ENCODE peak calls at places on chromosome 7, in ten cellular contexts. S is uterus, F is hepatocyte, M is tibial nerve, Q is IMR-90, V is heart left ventricle, N is SK-N-SH, O is foreskin keratinocyte, A is fibroblast of lung, E is AG04450. B is an unnamed sample. For H3K27me3, the result is how much of the 10 kb centered on the place peaks cover.

GRCh38 chr7:117072620-117073118 is 119.4 kb downstream of the ST7 start:
- DNase-seq in A (peak), M (no peak), V (peak), F (no peak), E (no peak), Q (peak), S (peak), O (peak), N (peak), B (no peak)

GRCh38 chr7:37411444-37412034 is 37.1 kb downstream of the ELMO1 start:
- DNase-seq in N (no peak), O (no peak), M (no peak), E (no peak), S (no peak), F (no peak), A (no peak), V (no peak), Q (no peak), B (no peak)

GRCh38 chr7:31443457-31443856 is 70.4 kb upstream of the ITPRID1 start:
- DNase-seq in A (peak), N (peak), Q (peak), O (peak), M (no peak), V (no peak), E (no peak), S (no peak), F (peak), B (no peak)

GRCh38 chr7:91800389-91800788 is 80.1 kb downstream of the MTERF1 start:
- DNase-seq in S (no peak), E (no peak), N (no peak), V (peak), O (no peak), Q (no peak), M (no peak), F (no peak), A (no peak), B (no peak)

GRCh38 chr7:105307163-105307672 is 81.5 kb downstream of the SRPK2 start:
- DNase-seq in O (no peak), Q (no peak), N (no peak), S (no peak), V (no peak), M (no peak), F (no peak), A (no peak), E (no peak), B (no peak)

GRCh38 chr7:31850066-31850465 is 163.1 kb downstream of the PPP1R17 start:
- DNase-seq in Q (peak), F (no peak), A (peak), M (no peak), N (no peak), V (no peak), S (no peak), O (no peak), E (no peak), B (no peak)

GRCh38 chr7:28298870-28299484 is 113.3 kb upstream of the CREB5 start:
- DNase-seq in E (no peak), M (no peak), N (peak), V (peak), F (peak), Q (peak), S (peak), O (peak), A (peak), B (no peak)

GRCh38 chr7:131652934-131653333 is 96.5 kb upstream of the PODXL start:
- DNase-seq in V (no peak), O (no peak), A (no peak), N (no peak), F (peak), S (no peak), E (no peak), M (no peak), Q (no peak), B (no peak)

GRCh38 chr7:40883826-40884225 is 749.0 kb downstream of the SUGCT start:
- DNase-seq in O (no peak), E (no peak), N (no peak), V (no peak), Q (no peak), A (no peak), S (no peak), F (no peak), M (no peak), B (no peak)

GRCh38 chr7:64907641-64908326 is 4.7 kb downstream of the ZNF273 start:
- DNase-seq in Q (peak), M (no peak), S (no peak), V (no peak), O (no peak), N (peak), F (no peak), A (no peak), E (no peak), B (no peak)

GRCh38 chr7:28381466-28381865 is 30.9 kb upstream of the CREB5 start:
- DNase-seq in E (no peak), N (no peak), M (no peak), Q (peak), A (peak), V (no peak), S (no peak), F (no peak), O (no peak), B (no peak)

GRCh38 chr7:139745330-139746143 is 32.3 kb downstream of the HIPK2 start:
- DNase-seq in N (peak), Q (no peak), O (no peak), E (no peak), F (no peak), S (peak), V (no peak), A (peak), M (no peak), B (no peak)

GRCh38 chr7:82697897-82698296 is 254.3 kb upstream of the CACNA2D1 start:
- DNase-seq in F (no peak), V (no peak), E (no peak), M (no peak), A (peak), N (no peak), Q (peak), O (peak), S (no peak), B (no peak)

GRCh38 chr7:6422926-6423632 is 24.7 kb downstream of the DAGLB start:
- DNase-seq in F (no peak), N (no peak), E (no peak), V (no peak), S (no peak), A (no peak), O (no peak), Q (no peak), M (no peak), B (no peak)

GRCh38 chr7:20240080-20240926 is 23.1 kb upstream of the MACC1 start:
- DNase-seq in V (no peak), S (no peak), N (no peak), M (no peak), F (no peak), A (no peak), O (no peak), E (no peak), Q (no peak), B (no peak)

GRCh38 chr7:34842782-34843181 is 184.8 kb downstream of the NPSR1 start:
- DNase-seq in A (no peak), F (no peak), Q (no peak), M (no peak), N (no peak), S (no peak), V (no peak), O (no peak), E (no peak), B (no peak)

GRCh38 chr7:140403878-140404564 is at the start of gene RAB19:
- DNase-seq in O (peak), E (no peak), A (no peak), N (no peak), F (peak), S (no peak), Q (no peak), V (no peak), M (no peak), B (peak)

GRCh38 chr7:12199363-12199762 is 11.7 kb upstream of the TMEM106B start:
- DNase-seq in O (peak), A (no peak), E (no peak), S (no peak), F (peak), V (no peak), M (no peak), N (no peak), Q (peak), B (no peak)

GRCh38 chr7:21550821-21551531 is 8.1 kb downstream of the DNAH11 start:
- DNase-seq in F (peak), O (peak), S (no peak), Q (no peak), N (no peak), A (no peak), V (no peak), M (no peak), E (no peak), B (no peak)

GRCh38 chr7:2478387-2478760 is 2.2 kb upstream of the GRIFIN start:
- DNase-seq in E (no peak), N (no peak), V (peak), A (peak), F (no peak), M (peak), Q (no peak), S (peak), O (no peak), B (no peak)

GRCh38 chr7:99314504-99314903 is 11.2 kb upstream of the ARPC1A start:
- DNase-seq in E (no peak), M (no peak), Q (no peak), S (no peak), V (no peak), O (peak), A (no peak), N (no peak), F (no peak), B (no peak)
- TF ChIP-seq CTCF in E (no peak), M (no peak), Q (no peak), S (no peak), V (no peak), O (peak), A (no peak), N (no peak), F (no peak), B (no peak)

DNA sequence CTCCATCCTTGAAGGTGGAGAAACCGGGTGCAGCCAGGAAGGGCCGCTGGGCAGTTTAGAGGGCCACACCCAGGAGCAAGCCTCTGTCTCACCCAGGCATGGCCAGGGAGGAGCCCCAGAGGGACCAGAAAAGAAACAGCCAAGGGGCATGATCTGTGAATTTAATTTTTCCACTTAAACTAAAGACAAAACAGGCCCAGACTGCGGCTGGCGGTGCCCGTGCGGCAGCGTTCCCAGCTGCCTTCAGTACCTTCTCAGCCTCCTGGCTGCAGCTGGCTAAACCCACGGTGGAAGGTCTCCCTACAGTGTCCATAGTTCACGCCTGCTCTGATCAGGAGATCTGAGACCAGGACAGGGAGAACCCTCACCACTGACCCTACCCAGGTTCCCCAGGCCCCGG is 12.9 kb downstream of the UNCX start:
- DNase-seq in A (no peak), V (no peak), S (no peak), N (no peak), F (no peak), Q (no peak), M (no peak), O (no peak), E (no peak), B (no peak)
- H3K27me3 ChIP-seq in A (half or more), V (half or more), S (under half), N (half or more), F (half or more), Q (half or more), M (under half), O (half or more), E (half or more), B (half or more)

GRCh38 chr7:47622946-47623640 is 41.2 kb upstream of the TNS3 start:
- DNase-seq in F (peak), A (peak), V (peak), S (peak), E (peak), O (no peak), Q (peak), N (no peak), M (no peak), B (no peak)
- H3K27ac ChIP-seq in F (peak), A (peak), V (peak), S (peak), E (peak), O (no peak), Q (peak), N (peak), M (peak), B (no peak)

GRCh38 chr7:149800169-149800555 is 26.8 kb upstream of the ZNF467 start:
- DNase-seq in N (no peak), A (no peak), S (no peak), F (no peak), Q (no peak), E (no peak), V (no peak), M (no peak), O (no peak), B (no peak)

GRCh38 chr7:149801002-149801566 is 27.7 kb upstream of the ZNF467 start:
- DNase-seq in V (no peak), O (no peak), F (no peak), A (no peak), N (no peak), S (no peak), E (no peak), Q (no peak), M (no peak), B (no peak)

GRCh38 chr7:149801816-149802215 is 28.4 kb upstream of the ZNF467 start:
- DNase-seq in V (no peak), A (no peak), E (no peak), N (no peak), Q (no peak), O (no peak), F (no peak), S (no peak), M (no peak), B (no peak)

GRCh38 chr7:149797771-149798170 is 24.4 kb upstream of the ZNF467 start:
- DNase-seq in F (no peak), E (no peak), M (no peak), S (no peak), V (no peak), O (no peak), A (no peak), N (no peak), Q (no peak), B (no peak)

DNA sequence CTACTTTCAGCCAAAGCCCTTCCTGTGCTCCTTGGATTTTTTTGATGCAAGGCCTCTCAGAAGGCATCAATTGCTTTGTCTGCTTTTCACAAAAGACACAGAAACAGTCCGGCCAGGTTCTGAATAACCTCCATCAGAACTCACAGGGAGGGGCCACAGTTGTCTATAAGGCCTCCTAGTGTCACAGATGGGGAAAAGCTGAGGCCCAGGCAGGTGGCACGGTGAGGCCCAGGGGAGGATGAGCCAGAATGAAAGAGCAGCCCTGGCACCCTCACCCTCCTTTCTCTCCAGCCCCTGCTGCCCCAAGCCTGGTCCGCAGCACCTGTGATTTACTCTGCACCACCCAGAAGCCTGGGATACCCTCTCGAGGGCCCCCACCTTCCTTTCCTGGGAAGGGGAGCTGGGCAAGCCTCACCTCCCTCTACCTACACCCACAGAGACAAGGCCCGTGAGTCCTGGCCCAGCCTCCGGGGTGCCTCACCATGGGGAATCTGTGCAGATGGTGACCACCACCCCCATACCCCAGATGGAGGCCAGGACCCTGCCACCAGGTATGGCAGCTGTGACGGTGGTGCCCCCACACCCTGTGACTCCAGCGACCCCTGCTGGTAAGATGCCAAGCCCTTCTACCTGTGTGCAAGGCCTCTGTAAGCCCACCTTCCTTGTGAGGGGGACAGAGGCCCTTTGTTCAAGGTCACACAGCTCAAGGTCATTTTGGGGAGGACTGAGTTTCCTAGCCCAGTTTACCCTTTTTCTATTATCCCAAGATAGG is 26.2 kb upstream of the ZNF467 start:
- DNase-seq in A (no peak), V (peak), M (no peak), Q (no peak), N (peak), F (peak), S (no peak), O (no peak), E (no peak), B (peak)
- TF ChIP-seq CTCF in A (peak), V (peak), M (no peak), Q (peak), N (peak), F (peak), S (peak), O (peak), E (peak), B (peak)

DNA sequence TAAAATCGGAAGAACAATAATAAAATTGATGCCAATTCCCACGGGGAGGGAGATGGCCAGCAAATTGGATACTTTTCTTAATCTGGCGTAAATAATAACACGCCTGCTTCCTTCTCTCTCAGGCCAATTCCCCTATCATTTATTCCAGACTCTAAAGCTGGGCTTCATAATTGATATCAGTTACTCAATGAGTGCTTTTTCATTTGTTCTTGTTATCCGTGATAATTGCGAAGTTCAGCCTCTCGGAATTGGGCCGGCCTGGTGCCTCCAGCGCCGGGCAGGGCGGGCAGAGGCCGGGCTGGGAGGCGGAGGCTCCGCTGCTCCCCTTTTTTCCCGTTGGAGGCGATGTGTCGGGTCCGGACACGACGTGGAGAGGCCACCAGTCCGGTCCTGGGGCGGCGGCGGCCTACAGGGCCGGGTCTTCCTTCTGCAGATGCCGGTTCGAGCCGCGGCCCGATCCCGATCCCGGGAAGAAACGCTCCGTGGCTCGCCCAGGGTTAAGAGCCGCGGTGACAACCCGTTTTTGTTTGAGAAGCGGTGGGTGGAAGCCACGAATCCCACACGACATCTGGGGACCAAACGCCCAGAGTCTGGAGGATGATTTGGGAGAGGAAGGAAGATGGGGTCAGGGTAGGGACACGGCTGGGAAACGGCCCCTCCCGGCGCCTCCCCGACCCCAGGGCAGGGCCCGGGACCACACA is 13.6 kb downstream of the UNCX start:
- DNase-seq in M (no peak), N (no peak), Q (no peak), F (no peak), E (no peak), V (no peak), A (no peak), S (no peak), O (no peak), B (no peak)
- H3K27me3 ChIP-seq in M (under half), N (half or more), Q (half or more), F (half or more), E (half or more), V (half or more), A (half or more), S (under half), O (half or more), B (half or more)